ENCODE peak calls at places on chromosomes 16 and 17, in six cellular contexts. One of them, this sample, is unnamed.

GRCh38 chr16:85722497-85722896 is 28.4 kb downstream of the C16orf74 start:
- DNase-seq in neuronal stem cell: no peak
- DNase-seq in trophoblast cell: no peak
- DNase-seq in mesendoderm: no peak
- DNase-seq in H9: no peak
- DNase-seq in H1: no peak
- DNase-seq in this sample: no peak

GRCh38 chr16:19284207-19284606 is 1.3 kb upstream of the CLEC19A start:
- DNase-seq in neuronal stem cell: no peak
- DNase-seq in trophoblast cell: no peak
- DNase-seq in mesendoderm: no peak
- DNase-seq in H9: no peak
- DNase-seq in H1: no peak
- DNase-seq in this sample: no peak

GRCh38 chr17:12618557-12618956 is 47.1 kb upstream of the MYOCD start:
- DNase-seq in neuronal stem cell: no peak
- DNase-seq in trophoblast cell: no peak
- DNase-seq in mesendoderm: no peak
- DNase-seq in H9: no peak
- DNase-seq in H1: no peak
- DNase-seq in this sample: peak; percentile 72

GRCh38 chr17:77049440-77049839 is 91.3 kb upstream of the SEC14L1 start:
- DNase-seq in neuronal stem cell: no peak
- DNase-seq in trophoblast cell: no peak
- DNase-seq in mesendoderm: no peak
- DNase-seq in H9: no peak
- DNase-seq in H1: no peak
- DNase-seq in this sample: no peak

GRCh38 chr16:81410643-81411235 is 33.9 kb upstream of the CMIP start:
- DNase-seq in neuronal stem cell: no peak
- DNase-seq in trophoblast cell: no peak
- DNase-seq in mesendoderm: peak; percentile 39
- DNase-seq in H9: peak; percentile 60
- DNase-seq in H1: no peak
- DNase-seq in this sample: no peak

GRCh38 chr16:63192969-63193368 is 1156.7 kb upstream of the CDH8 start:
- DNase-seq in neuronal stem cell: no peak
- DNase-seq in trophoblast cell: no peak
- DNase-seq in mesendoderm: no peak
- DNase-seq in H9: no peak
- DNase-seq in H1: no peak
- DNase-seq in this sample: no peak

GRCh38 chr17:77254961-77255741 is 114.4 kb downstream of the SEC14L1 start:
- DNase-seq in neuronal stem cell: no peak
- DNase-seq in trophoblast cell: peak; percentile 95
- DNase-seq in mesendoderm: peak; percentile 68
- DNase-seq in H9: peak; percentile 68
- DNase-seq in H1: no peak
- DNase-seq in this sample: peak; percentile 97

GRCh38 chr17:61402978-61403845 is 3.6 kb downstream of the TBX2 start:
- DNase-seq in neuronal stem cell: no peak
- DNase-seq in trophoblast cell: no peak
- DNase-seq in mesendoderm: no peak
- DNase-seq in H9: peak; percentile 82
- DNase-seq in H1: no peak
- DNase-seq in this sample: peak; percentile 58

GRCh38 chr17:39239640-39240314 is 14.0 kb upstream of the STAC2 start:
- DNase-seq in neuronal stem cell: no peak
- DNase-seq in trophoblast cell: peak; percentile 66
- DNase-seq in mesendoderm: peak; percentile 79
- DNase-seq in H9: peak; percentile 95
- DNase-seq in H1: no peak
- DNase-seq in this sample: no peak

GRCh38 chr16:67805718-67806427 is 487 bp downstream of the RANBP10 start:
- DNase-seq in neuronal stem cell: no peak
- DNase-seq in trophoblast cell: peak; percentile 7
- DNase-seq in mesendoderm: no peak
- DNase-seq in H9: no peak
- DNase-seq in H1: no peak
- DNase-seq in this sample: peak; percentile 19

GRCh38 chr16:48609453-48610023 is 442 bp downstream of the N4BP1 start:
- DNase-seq in neuronal stem cell: no peak
- DNase-seq in trophoblast cell: peak; percentile 48
- DNase-seq in mesendoderm: peak; percentile 53
- DNase-seq in H9: peak; percentile 43
- DNase-seq in H1: no peak
- DNase-seq in this sample: peak; percentile 63

GRCh38 chr17:45307290-45308015 is 9.4 kb downstream of the MAP3K14 start:
- DNase-seq in neuronal stem cell: no peak
- DNase-seq in trophoblast cell: no peak
- DNase-seq in mesendoderm: no peak
- DNase-seq in H9: no peak
- DNase-seq in H1: no peak
- DNase-seq in this sample: peak; percentile 82

GRCh38 chr17:41651625-41652460 is 27.5 kb upstream of the KRT17 start:
- DNase-seq in neuronal stem cell: no peak
- DNase-seq in trophoblast cell: no peak
- DNase-seq in mesendoderm: no peak
- DNase-seq in H9: no peak
- DNase-seq in H1: no peak
- DNase-seq in this sample: no peak

GRCh38 chr17:64281962-64282752 is 19.1 kb upstream of the TEX2 start:
- DNase-seq in neuronal stem cell: peak; percentile 54
- DNase-seq in trophoblast cell: peak; percentile 46
- DNase-seq in mesendoderm: peak; percentile 74
- DNase-seq in H9: peak; percentile 59
- DNase-seq in H1: no peak
- DNase-seq in this sample: peak; percentile 75

GRCh38 chr17:45302649-45303173 is 14.1 kb downstream of the MAP3K14 start:
- DNase-seq in neuronal stem cell: no peak
- DNase-seq in trophoblast cell: no peak
- DNase-seq in mesendoderm: no peak
- DNase-seq in H9: no peak
- DNase-seq in H1: no peak
- DNase-seq in this sample: peak; percentile 93

GRCh38 chr17:7266784-7267183 is 4.5 kb upstream of the CLDN7 start:
- DNase-seq in neuronal stem cell: no peak
- DNase-seq in trophoblast cell: no peak
- DNase-seq in mesendoderm: no peak
- DNase-seq in H9: no peak
- DNase-seq in H1: no peak
- DNase-seq in this sample: no peak

GRCh38 chr16:1057252-1057932 is 15.2 kb upstream of the SSTR5 start:
- DNase-seq in neuronal stem cell: no peak
- DNase-seq in trophoblast cell: no peak
- DNase-seq in mesendoderm: peak; percentile 25
- DNase-seq in H9: peak; percentile 71
- DNase-seq in H1: no peak
- DNase-seq in this sample: no peak

GRCh38 chr17:82014971-82015310 is 7.7 kb downstream of the CENPX start:
- DNase-seq in neuronal stem cell: no peak
- DNase-seq in trophoblast cell: no peak
- DNase-seq in mesendoderm: no peak
- DNase-seq in H9: no peak
- DNase-seq in H1: no peak
- DNase-seq in this sample: no peak

GRCh38 chr17:37107406-37108083 is 158.8 kb downstream of the AATF start:
- DNase-seq in neuronal stem cell: no peak
- DNase-seq in trophoblast cell: peak; percentile 8
- DNase-seq in mesendoderm: no peak
- DNase-seq in H9: peak; percentile 53
- DNase-seq in H1: no peak
- DNase-seq in this sample: no peak

DNA sequence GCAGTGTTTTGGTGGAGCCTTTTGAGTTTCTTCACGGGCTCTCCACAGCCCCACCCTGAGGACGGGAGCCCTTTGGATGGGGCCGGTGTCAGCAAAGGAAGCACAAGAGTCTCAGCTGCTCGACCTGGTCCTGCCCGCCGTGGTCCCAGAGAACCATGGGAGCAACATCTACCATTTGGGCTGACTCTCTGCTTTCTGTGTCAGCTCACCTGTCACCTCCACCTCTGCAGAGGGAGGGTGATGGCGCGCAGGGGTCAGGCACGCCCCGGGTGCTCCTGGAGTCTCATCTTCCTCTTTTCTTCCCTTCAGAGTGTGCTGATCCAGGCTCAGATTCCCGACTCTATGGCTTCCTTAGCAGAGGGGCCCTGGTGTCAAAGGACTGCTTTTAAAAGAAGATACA is 171.7 kb downstream of the LAT start:
- DNase-seq in neuronal stem cell: no peak
- DNase-seq in trophoblast cell: peak; percentile 38
- DNase-seq in mesendoderm: peak; percentile 26
- DNase-seq in H9: no peak
- DNase-seq in H1: no peak
- DNase-seq in this sample: no peak
- H3K18ac ChIP-seq in neuronal stem cell: peak overlapping the region; percentile 74
- H3K18ac ChIP-seq in trophoblast cell: no peak overlapping the region
- H3K18ac ChIP-seq in mesendoderm: no peak overlapping the region
- H3K18ac ChIP-seq in H9: peak overlapping the region; percentile 90
- H3K18ac ChIP-seq in H1: peak overlapping the region; percentile 60
- H3K18ac ChIP-seq in this sample: no peak overlapping the region

GRCh38 chr17:62826956-62827355 is 18.8 kb upstream of the MARCHF10 start:
- DNase-seq in neuronal stem cell: no peak
- DNase-seq in trophoblast cell: no peak
- DNase-seq in mesendoderm: no peak
- DNase-seq in H9: no peak
- DNase-seq in H1: no peak
- DNase-seq in this sample: no peak
- H3K4ac ChIP-seq in neuronal stem cell: no peak overlapping the region
- H3K4ac ChIP-seq in trophoblast cell: no peak overlapping the region
- H3K4ac ChIP-seq in mesendoderm: no peak overlapping the region
- H3K4ac ChIP-seq in H9: no peak overlapping the region
- H3K4ac ChIP-seq in H1: no peak overlapping the region
- H3K4ac ChIP-seq in this sample: no peak overlapping the region

GRCh38 chr16:82634955-82635610 is 8.3 kb downstream of the CDH13 start:
- DNase-seq in neuronal stem cell: no peak
- DNase-seq in trophoblast cell: no peak
- DNase-seq in mesendoderm: no peak
- DNase-seq in H9: no peak
- DNase-seq in H1: no peak
- DNase-seq in this sample: no peak
- H3K18ac ChIP-seq in neuronal stem cell: no peak overlapping the region
- H3K18ac ChIP-seq in trophoblast cell: peak overlapping the region; percentile 33
- H3K18ac ChIP-seq in mesendoderm: no peak overlapping the region
- H3K18ac ChIP-seq in H9: no peak overlapping the region
- H3K18ac ChIP-seq in H1: no peak overlapping the region
- H3K18ac ChIP-seq in this sample: peak overlapping the region; percentile 38

GRCh38 chr16:20900299-20901067 is at the start of the genes DCUN1D3 and LYRM1:
- DNase-seq in neuronal stem cell: peak; percentile 99
- DNase-seq in trophoblast cell: peak; percentile 93
- DNase-seq in mesendoderm: peak; percentile 100
- DNase-seq in H9: peak; percentile 98
- DNase-seq in H1: peak; percentile 94
- DNase-seq in this sample: peak; percentile 100

GRCh38 chr16:20902426-20902825 is 1.9 kb downstream of the LYRM1 start:
- DNase-seq in neuronal stem cell: no peak
- DNase-seq in trophoblast cell: no peak
- DNase-seq in mesendoderm: no peak
- DNase-seq in H9: no peak
- DNase-seq in H1: no peak
- DNase-seq in this sample: no peak

GRCh38 chr16:20899503-20900298 is 457 bp downstream of the DCUN1D3 start:
- DNase-seq in neuronal stem cell: peak; percentile 17
- DNase-seq in trophoblast cell: no peak
- DNase-seq in mesendoderm: peak; percentile 29
- DNase-seq in H9: no peak
- DNase-seq in H1: no peak
- DNase-seq in this sample: no peak

GRCh38 chr16:20901441-20902112 is 1.0 kb downstream of the LYRM1 start:
- DNase-seq in neuronal stem cell: peak; percentile 21
- DNase-seq in trophoblast cell: peak; percentile 98
- DNase-seq in mesendoderm: peak; percentile 80
- DNase-seq in H9: peak; percentile 57
- DNase-seq in H1: no peak
- DNase-seq in this sample: peak; percentile 76

DNA sequence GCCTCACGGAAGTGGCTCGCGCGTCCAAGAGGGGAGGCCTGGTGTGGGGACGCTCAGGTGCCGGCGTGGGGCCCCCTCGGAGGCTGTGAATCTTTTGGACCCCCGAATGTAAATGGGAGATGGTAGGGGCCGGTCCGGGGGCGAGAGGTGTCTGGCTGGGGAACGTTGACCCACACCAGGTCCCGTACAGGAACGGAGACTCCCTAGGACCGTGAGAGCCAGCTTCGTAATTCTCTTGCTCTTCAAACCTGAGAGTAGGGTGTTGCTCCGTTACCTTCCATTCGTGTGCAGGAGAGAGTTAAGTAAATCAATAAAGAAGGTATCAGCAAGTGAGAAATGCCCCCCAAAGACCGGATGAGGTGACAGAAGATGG is 483 bp downstream of the LYRM1 start:
- DNase-seq in neuronal stem cell: no peak
- DNase-seq in trophoblast cell: no peak
- DNase-seq in mesendoderm: peak; percentile 55
- DNase-seq in H9: no peak
- DNase-seq in H1: no peak
- DNase-seq in this sample: no peak
- H3K4ac ChIP-seq in neuronal stem cell: no peak overlapping the region
- H3K4ac ChIP-seq in trophoblast cell: peak overlapping the region; percentile 46
- H3K4ac ChIP-seq in mesendoderm: peak overlapping the region; percentile 75
- H3K4ac ChIP-seq in H9: peak overlapping the region; percentile 52
- H3K4ac ChIP-seq in H1: no peak overlapping the region
- H3K4ac ChIP-seq in this sample: peak overlapping the region; percentile 84

GRCh38 chr17:57578608-57578990 is 166.5 kb downstream of the CCDC182 start:
- DNase-seq in neuronal stem cell: no peak
- DNase-seq in trophoblast cell: no peak
- DNase-seq in mesendoderm: no peak
- DNase-seq in H9: no peak
- DNase-seq in H1: no peak
- DNase-seq in this sample: no peak
- H3K18ac ChIP-seq in neuronal stem cell: no peak overlapping the region
- H3K18ac ChIP-seq in trophoblast cell: no peak overlapping the region
- H3K18ac ChIP-seq in mesendoderm: no peak overlapping the region
- H3K18ac ChIP-seq in H9: no peak overlapping the region
- H3K18ac ChIP-seq in H1: no peak overlapping the region
- H3K18ac ChIP-seq in this sample: peak overlapping the region; percentile 3